ENCODE peak calls at places on chromosome 7, in seven cellular contexts. E is left ventricle myocardium inferior; J is CD4-positive, alpha-beta T cell; P is ascending aorta; I is fibroblast of lung; T is dorsolateral prefrontal cortex; N is IMR-90. D is an unnamed sample.

GRCh38 chr7:143259765-143260164 is 3.5 kb upstream of the GSTK1 start:
- DNase-seq in E (no peak), J (no peak), P (no peak), I (no peak), T (no peak), N (no peak), D (no peak)

GRCh38 chr7:103549786-103550185 is 103.8 kb upstream of the SLC26A5 start:
- DNase-seq in E (no peak), J (no peak), P (no peak), I (no peak), T (no peak), N (no peak), D (no peak)

GRCh38 chr7:37336259-37336658 is 112.4 kb downstream of the ELMO1 start:
- DNase-seq in E (no peak), J (no peak), P (no peak), I (no peak), T (no peak), N (no peak), D (no peak)

GRCh38 chr7:92768501-92769360 is 67.6 kb downstream of the CDK6 start:
- DNase-seq in E (no peak), J (no peak), P (no peak), I (no peak), T (no peak), N (peak), D (no peak)

GRCh38 chr7:104482362-104483042 is 154.1 kb downstream of the LHFPL3 start:
- DNase-seq in E (no peak), J (no peak), P (no peak), I (no peak), T (no peak), N (no peak), D (no peak)

GRCh38 chr7:81937091-81937490 is 167.2 kb upstream of the HGF start:
- DNase-seq in E (no peak), J (no peak), P (no peak), I (no peak), T (no peak), N (peak), D (peak)

GRCh38 chr7:134449596-134450194 is 9.2 kb downstream of the AKR1B1 start:
- DNase-seq in E (no peak), J (no peak), P (no peak), I (no peak), T (no peak), N (peak), D (no peak)

GRCh38 chr7:113000316-113001020 is 86.2 kb downstream of the GPR85 start:
- DNase-seq in E (no peak), J (no peak), P (no peak), I (no peak), T (no peak), N (no peak), D (no peak)

GRCh38 chr7:87059525-87060287 is at the start of gene ELAPOR2:
- DNase-seq in E (peak), J (peak), P (peak), I (peak), T (peak), N (peak), D (peak)
- TF ChIP-seq CTCF in E (peak), J (peak), P (peak), I (peak), T (peak), N (peak), D (peak)

GRCh38 chr7:41771717-41772116 is 68.8 kb upstream of the INHBA start:
- DNase-seq in E (no peak), J (no peak), P (no peak), I (no peak), T (no peak), N (no peak), D (no peak)
- TF ChIP-seq CTCF in E (no peak), J (no peak), P (no peak), I (no peak), T (no peak), N (no peak), D (no peak)

GRCh38 chr7:83077328-83077727 is 85.4 kb downstream of the PCLO start:
- DNase-seq in E (no peak), J (no peak), P (no peak), I (no peak), T (no peak), N (no peak), D (no peak)

DNA sequence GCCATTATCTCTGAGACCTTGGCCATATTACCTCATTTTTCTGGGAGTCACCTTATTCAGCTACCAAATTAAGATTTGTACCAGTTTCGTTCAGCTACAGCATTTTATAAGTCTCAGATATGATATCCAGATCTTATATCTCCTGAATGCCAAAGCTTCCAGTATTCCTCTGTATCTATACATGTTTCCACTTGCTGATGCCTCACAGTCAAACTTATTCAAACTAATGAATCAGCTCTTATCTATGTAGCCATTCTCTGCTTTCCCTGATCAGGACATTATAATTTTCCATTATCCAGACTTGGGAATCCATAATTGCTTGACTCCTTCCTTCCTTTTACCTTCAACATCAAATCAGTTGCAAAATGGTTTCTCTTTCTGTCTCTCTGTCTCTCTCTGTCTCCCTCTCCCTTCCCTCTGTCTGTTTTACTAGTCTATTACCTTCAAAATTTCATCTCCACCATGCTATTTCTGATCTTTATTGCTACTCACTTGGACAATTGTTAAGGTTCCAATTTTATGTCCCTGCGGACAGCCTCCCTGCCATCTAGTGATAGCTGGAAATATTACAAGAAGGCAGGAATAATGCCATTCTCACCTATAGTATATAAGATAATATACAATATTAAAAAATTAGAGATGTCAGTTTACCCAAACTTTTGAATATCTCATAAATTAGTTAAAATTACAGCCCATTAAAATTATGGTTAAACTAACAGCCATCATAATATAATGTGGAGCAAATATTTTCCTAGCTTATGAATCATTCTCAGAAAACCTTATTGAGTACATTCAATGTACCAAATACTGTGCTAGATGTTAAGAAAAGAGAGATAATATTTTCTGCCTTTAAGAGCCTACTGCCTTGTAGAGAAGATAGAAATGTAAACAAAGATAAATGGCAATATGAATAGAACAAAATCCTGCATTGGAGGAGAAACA is 89.8 kb downstream of the PCLO start:
- DNase-seq in E (no peak), J (no peak), P (no peak), I (peak), T (no peak), N (no peak), D (no peak)
- TF ChIP-seq CTCF in E (peak), J (no peak), P (no peak), I (peak), T (no peak), N (no peak), D (peak)

DNA sequence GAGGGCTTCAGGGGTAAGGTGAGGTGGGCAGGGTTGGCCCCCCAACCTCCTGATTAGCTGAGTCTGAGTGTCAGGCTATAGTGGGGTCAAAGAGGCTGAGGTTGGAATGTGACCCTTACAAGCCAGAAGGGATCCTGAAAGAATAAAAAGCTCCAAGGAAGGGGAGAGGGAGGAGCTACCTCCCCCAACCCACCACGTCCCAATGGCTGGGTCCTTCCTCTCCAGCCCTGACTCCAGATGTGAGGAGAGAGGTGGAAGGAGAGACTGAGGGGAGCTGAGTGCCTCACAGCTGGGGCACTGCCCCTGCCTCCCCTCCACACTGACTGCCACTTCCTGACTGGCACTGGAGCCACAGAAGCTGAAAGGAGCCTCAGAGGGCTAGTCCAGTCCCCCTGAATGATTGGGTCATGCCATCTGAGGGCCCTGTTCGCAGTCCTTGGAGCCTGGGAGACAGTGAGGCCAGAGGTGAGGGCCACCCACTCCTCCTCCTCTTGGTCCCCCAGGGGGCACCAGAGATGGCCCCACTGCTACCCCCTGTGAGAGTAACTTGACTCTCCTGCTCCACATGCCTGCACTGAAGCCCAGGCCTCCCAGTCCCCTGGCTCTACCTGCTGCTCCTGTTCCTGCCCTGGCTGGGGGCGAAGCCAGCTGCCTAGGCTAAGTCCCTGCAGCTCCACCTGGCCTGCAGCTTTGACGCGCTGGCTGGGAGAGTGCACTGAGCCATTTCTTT is 20.5 kb downstream of the IMPDH1 start:
- DNase-seq in E (no peak), J (no peak), P (no peak), I (no peak), T (no peak), N (no peak), D (no peak)
- TF ChIP-seq CTCF in E (no peak), J (no peak), P (no peak), I (no peak), T (no peak), N (no peak), D (no peak)